ENCODE peak calls at places on chromosome 15, in nine cellular contexts. Y is transverse colon; F is T-helper 2 cell; I is putamen; W is fibroblast of mammary gland; V is stimulated activated CD4-positive, alpha-beta T cell treated with anti-CD3 and anti-CD28 coated beads, TNF-alpha, amount 100 ng/mL, for 1 hour; T is sciatic nerve; M is fibroblast of the aortic adventitia; H is DMS153. Z is an unnamed sample.
A peak's percentile ranks its signal among the peaks of the same experiment; 100 is the strongest.

GRCh38 chr15:65285291-65286068 is 1.2 kb downstream of the PARP16 start:
- DNase-seq in W (peak; percentile 63), H (no peak), I (no peak), T (no peak), F (no peak), Y (no peak), V (no peak), M (peak; percentile 48), Z (no peak)

GRCh38 chr15:73686781-73687256 is 2.6 kb downstream of the CD276 start:
- DNase-seq in M (peak; percentile 89), Y (no peak), H (no peak), T (peak; percentile 58), V (no peak), F (no peak), W (peak; percentile 99), I (no peak), Z (no peak)

GRCh38 chr15:40809051-40809450 is 1.8 kb upstream of the DNAJC17 start:
- DNase-seq in H (no peak), T (no peak), F (no peak), I (no peak), M (no peak), V (no peak), W (no peak), Y (no peak), Z (no peak)

GRCh38 chr15:64948916-64949315 is 37.2 kb downstream of the ANKDD1A start:
- DNase-seq in H (no peak), F (no peak), W (no peak), M (no peak), V (no peak), T (no peak), I (no peak), Y (no peak), Z (no peak)

GRCh38 chr15:56098230-56098899 is 105.0 kb upstream of the NEDD4 start:
- DNase-seq in M (peak; percentile 7), I (no peak), F (no peak), H (no peak), T (no peak), Y (no peak), V (no peak), W (no peak), Z (no peak)

GRCh38 chr15:29376580-29376979 is 107.0 kb upstream of the NSMCE3 start:
- DNase-seq in W (no peak), H (no peak), F (no peak), V (no peak), T (no peak), I (peak; percentile 15), M (no peak), Y (no peak), Z (no peak)

GRCh38 chr15:48794697-48795134 is 16.2 kb downstream of the CEP152 start:
- DNase-seq in Y (no peak), M (peak; percentile 47), F (no peak), T (no peak), W (no peak), H (no peak), V (no peak), I (peak; percentile 3), Z (no peak)

GRCh38 chr15:63506537-63507035 is 2.2 kb downstream of the USP3 start:
- DNase-seq in M (no peak), I (no peak), V (no peak), F (peak; percentile 23), H (no peak), W (peak; percentile 59), T (no peak), Y (no peak), Z (no peak)

GRCh38 chr15:40266828-40267304 is 16.0 kb downstream of the ANKRD63 start:
- DNase-seq in M (peak; percentile 92), V (no peak), I (peak; percentile 60), Y (peak; percentile 45), W (peak; percentile 91), F (no peak), T (no peak), H (no peak), Z (no peak)

GRCh38 chr15:79172032-79172481 is 81.5 kb upstream of the RASGRF1 start:
- DNase-seq in W (no peak), I (no peak), Y (no peak), M (no peak), H (no peak), F (no peak), V (no peak), T (no peak), Z (no peak)

GRCh38 chr15:82231233-82231632 is 31.3 kb downstream of the EFL1 start:
- DNase-seq in H (no peak), W (no peak), I (no peak), M (no peak), F (no peak), V (no peak), Y (no peak), T (no peak), Z (no peak)

GRCh38 chr15:41512512-41513281 is 930 bp downstream of the LTK start:
- DNase-seq in H (no peak), F (peak; percentile 50), I (no peak), Y (peak; percentile 61), M (no peak), V (no peak), T (no peak), W (no peak), Z (peak; percentile 56)

GRCh38 chr15:83999396-84000120 is 236.0 kb upstream of the GOLGA6L4 start:
- DNase-seq in T (no peak), Y (no peak), I (no peak), H (no peak), V (no peak), M (no peak), F (no peak), W (peak; percentile 8), Z (no peak)

GRCh38 chr15:83673385-83673784 is 19.5 kb downstream of the ADAMTSL3 start:
- DNase-seq in I (no peak), Y (no peak), M (no peak), V (no peak), H (no peak), W (no peak), F (no peak), T (no peak), Z (no peak)

GRCh38 chr15:65101418-65101890 is 13.5 kb downstream of the UBAP1L start:
- DNase-seq in F (no peak), M (peak; percentile 74), T (peak; percentile 85), V (no peak), Y (peak; percentile 83), H (no peak), I (peak; percentile 50), W (peak; percentile 63), Z (peak; percentile 90)

GRCh38 chr15:31393441-31394091 is 66.9 kb downstream of the KLF13 start:
- DNase-seq in I (no peak), M (no peak), W (no peak), F (no peak), Y (no peak), T (no peak), V (no peak), H (no peak), Z (no peak)